ENCODE peak calls at places on chromosomes 11 and 22, in four cellular contexts. S is K562, U is HepG2, B is GM12878. L is an unnamed sample.
A peak's percentile ranks its signal among the peaks of the same experiment; 100 is the strongest.

GRCh38 chr22:39947488-39948216 is 12.5 kb upstream of the TMA7B start:
- DNase-seq in U (no peak), B (no peak), S (no peak), L (no peak)

GRCh38 chr11:90698238-90698637 is 475.4 kb upstream of the CHORDC1 start:
- DNase-seq in B (no peak), U (no peak), S (no peak), L (no peak)

GRCh38 chr11:78941226-78941851 is 366.7 kb upstream of the NARS2 start:
- DNase-seq in U (no peak), S (no peak), B (no peak), L (no peak)

GRCh38 chr11:14270690-14271542 is 88.1 kb downstream of the RRAS2 start:
- DNase-seq in B (peak; percentile 33), S (no peak), U (no peak), L (no peak)

GRCh38 chr11:84825140-84825539 is 802.0 kb downstream of the DLG2 start:
- DNase-seq in S (no peak), U (no peak), B (no peak), L (no peak)

GRCh38 chr11:33701302-33701701 is 676 bp upstream of the C11orf91 start:
- DNase-seq in S (no peak), U (no peak), B (no peak), L (no peak)

GRCh38 chr11:131217313-131218297 is 152.8 kb upstream of the NTM start:
- DNase-seq in B (no peak), U (no peak), S (no peak), L (no peak)

GRCh38 chr22:20652582-20652981 is 121.3 kb upstream of the SERPIND1 start:
- DNase-seq in B (no peak), S (peak; percentile 20), U (no peak), L (no peak)

GRCh38 chr11:67006029-67006884 is 16.7 kb upstream of the SYT12 start:
- DNase-seq in S (peak; percentile 92), U (peak; percentile 52), B (no peak), L (peak; percentile 69)

GRCh38 chr11:12112150-12112520 is 1.7 kb downstream of the MICAL2 start:
- DNase-seq in U (no peak), B (no peak), S (no peak), L (no peak)

GRCh38 chr11:113603277-113604059 is 102.6 kb downstream of the TMPRSS5 start:
- DNase-seq in S (no peak), U (no peak), B (no peak), L (no peak)

GRCh38 chr11:101955278-101955677 is 39.0 kb upstream of the ANGPTL5 start:
- DNase-seq in S (no peak), B (no peak), U (no peak), L (no peak)

GRCh38 chr11:74466916-74467885 is at the start of gene KCNE3:
- DNase-seq in S (peak; percentile 86), B (no peak), U (no peak), L (peak; percentile 52)

GRCh38 chr11:116812109-116812508 is 11.0 kb downstream of the APOA4 start:
- DNase-seq in B (no peak), S (no peak), U (no peak), L (no peak)

GRCh38 chr11:48105096-48105990 is 111.3 kb upstream of the OR4B1 start:
- DNase-seq in B (no peak), U (no peak), S (no peak), L (no peak)

GRCh38 chr22:20720692-20721408 is 53.1 kb upstream of the SERPIND1 start:
- DNase-seq in U (no peak), S (peak; percentile 24), B (no peak), L (no peak)

GRCh38 chr11:8683115-8683807 is 669 bp downstream of the RPL27A start:
- DNase-seq in S (peak; percentile 39), U (no peak), B (no peak), L (no peak)

GRCh38 chr11:71467164-71467563 is 14.2 kb downstream of the NADSYN1 start:
- DNase-seq in S (no peak), B (no peak), U (no peak), L (no peak)

GRCh38 chr11:13942908-13943505 is 19.5 kb upstream of the SPON1 start:
- DNase-seq in U (no peak), B (no peak), S (no peak), L (no peak)

GRCh38 chr11:67400251-67400941 is 1.3 kb downstream of the PPP1CA start:
- DNase-seq in U (no peak), S (peak; percentile 6), B (no peak), L (no peak)

GRCh38 chr11:64970731-64971151 is 1.2 kb downstream of the MAJIN start:
- DNase-seq in S (no peak), B (no peak), U (no peak), L (no peak)

GRCh38 chr11:46149342-46149741 is 28.1 kb upstream of the PHF21A start:
- DNase-seq in S (no peak), U (no peak), B (no peak), L (no peak)

GRCh38 chr22:38734203-38735100 is 21.3 kb downstream of the SUN2 start:
- DNase-seq in U (no peak), S (no peak), B (no peak), L (no peak)

GRCh38 chr22:38735126-38735464 is 20.7 kb downstream of the SUN2 start:
- DNase-seq in S (no peak), U (no peak), B (no peak), L (no peak)

GRCh38 chr22:38732251-38732815 is 23.5 kb downstream of the SUN2 start:
- DNase-seq in U (no peak), B (no peak), S (no peak), L (no peak)

GRCh38 chr22:38731703-38732161 is 24.1 kb downstream of the SUN2 start:
- DNase-seq in S (no peak), B (no peak), U (no peak), L (no peak)

DNA sequence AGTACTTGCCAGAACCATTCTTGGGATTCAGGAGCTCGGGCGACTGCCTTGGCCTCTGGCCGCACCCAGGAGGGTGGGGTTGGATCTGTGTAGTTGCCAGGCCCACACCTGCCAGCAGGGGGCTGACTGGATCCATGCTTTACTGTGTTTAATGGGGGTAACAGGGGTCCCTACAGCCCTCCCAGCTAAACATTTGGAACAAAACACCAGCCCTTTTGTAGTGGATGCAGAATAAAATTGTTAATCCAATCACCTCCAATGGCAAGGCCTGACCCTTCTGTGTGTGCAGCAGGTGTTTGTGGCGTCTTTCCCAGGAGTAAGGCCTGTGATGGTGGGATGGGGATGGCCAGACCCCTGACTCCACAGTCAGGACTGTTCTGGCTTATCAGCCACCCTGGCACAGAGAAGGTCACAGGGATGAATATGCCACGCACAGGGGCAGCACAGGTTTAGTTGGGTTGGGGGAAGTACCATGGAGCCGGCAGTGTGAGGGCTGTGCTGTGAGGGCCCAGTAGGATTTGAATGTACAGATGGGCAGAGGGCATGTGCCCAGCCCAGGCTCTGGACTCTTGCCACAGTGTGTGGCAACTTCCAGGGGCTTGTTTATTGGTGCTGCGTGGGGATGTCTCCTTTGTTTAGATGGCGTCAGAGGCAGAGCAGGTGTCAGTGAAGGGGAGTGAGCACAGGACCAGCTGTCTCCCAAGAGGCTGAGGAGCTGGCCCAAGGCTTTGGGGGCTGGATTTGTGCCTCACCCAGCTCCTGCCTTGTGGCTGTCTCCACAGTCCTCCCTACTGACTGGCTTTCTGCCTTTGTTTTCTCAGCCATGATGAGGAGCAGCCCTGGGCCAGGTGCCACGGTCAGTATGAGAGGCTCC is 22.2 kb downstream of the SUN2 start:
- DNase-seq in B (no peak), S (peak; percentile 59), U (peak; percentile 16), L (peak; percentile 72)
- TF ChIP-seq TCF7 in B (no peak), S (no peak), U (no peak), L (no peak)

DNA sequence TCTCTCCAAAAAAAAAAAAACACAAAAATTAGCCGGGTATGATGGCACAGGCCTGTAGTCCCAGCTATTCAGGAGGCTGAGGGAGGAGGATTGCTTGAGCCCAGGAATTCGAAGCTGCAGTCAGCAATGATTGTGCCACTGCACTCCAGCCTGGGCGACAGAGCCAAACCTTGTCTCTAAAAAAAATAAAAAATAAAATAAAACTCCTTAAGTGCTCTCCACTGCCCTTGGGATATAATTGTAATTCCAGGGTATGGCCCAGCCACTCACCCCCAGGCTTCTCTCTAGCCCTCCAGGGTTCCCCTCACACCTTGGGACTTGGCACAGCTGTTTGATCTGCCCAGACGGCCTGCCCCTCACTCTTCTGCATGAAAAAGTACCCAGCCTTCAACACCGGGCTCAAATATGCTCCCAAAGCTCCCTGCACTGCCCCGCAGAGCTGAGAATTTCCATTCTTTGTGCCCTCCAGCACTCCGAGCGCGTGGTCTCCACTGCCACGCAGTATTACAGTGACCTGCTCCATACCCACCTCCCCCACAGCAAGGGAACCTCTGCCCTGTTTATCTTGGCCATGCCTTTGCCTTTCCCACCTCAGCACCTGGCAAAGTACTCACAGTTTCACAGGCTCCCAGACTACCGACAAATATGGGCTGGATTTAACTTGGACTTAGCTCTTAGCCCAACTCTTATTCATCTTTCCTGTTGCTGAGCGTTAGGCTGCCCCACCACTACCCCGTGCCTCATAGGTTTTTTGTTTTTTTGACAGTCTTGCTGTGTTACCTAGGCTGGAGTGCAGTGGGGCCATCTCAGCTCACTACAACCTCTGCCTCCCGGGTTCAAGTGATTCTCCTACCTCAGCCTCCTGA is 7.6 kb upstream of the FTH1 start:
- DNase-seq in B (no peak), U (peak; percentile 81), S (no peak), L (no peak)
- TF ChIP-seq TCF7 in B (no peak), U (no peak), S (no peak), L (no peak)

GRCh38 chr11:128246364-128247234 is 340.8 kb downstream of the ETS1 start:
- DNase-seq in U (no peak), B (no peak), S (no peak), L (no peak)
- TF ChIP-seq TCF7 in U (no peak), B (no peak), S (no peak), L (no peak)

GRCh38 chr11:119586181-119586580 is 142.8 kb downstream of the NECTIN1 start:
- DNase-seq in U (no peak), S (no peak), B (no peak), L (no peak)
- TF ChIP-seq TCF7 in U (no peak), S (no peak), B (no peak), L (no peak)

GRCh38 chr11:125431009-125431408 is 65.1 kb downstream of the FEZ1 start:
- DNase-seq in U (no peak), B (no peak), S (no peak), L (no peak)

GRCh38 chr11:125429807-125430678 is 66.0 kb downstream of the FEZ1 start:
- DNase-seq in S (no peak), U (no peak), B (no peak), L (no peak)

GRCh38 chr11:125431481-125431880 is 64.6 kb downstream of the FEZ1 start:
- DNase-seq in S (no peak), U (no peak), B (no peak), L (no peak)

GRCh38 chr11:125433454-125434121 is 62.5 kb downstream of the FEZ1 start:
- DNase-seq in B (no peak), S (peak; percentile 58), U (peak; percentile 15), L (peak; percentile 77)

GRCh38 chr11:125435461-125436238 is 60.4 kb downstream of the FEZ1 start:
- DNase-seq in S (peak; percentile 29), B (no peak), U (no peak), L (no peak)
- TF ChIP-seq TCF7 in S (no peak), B (no peak), U (no peak), L (no peak)